ENCODE peak calls at places on chromosomes 1 and 21, in six cellular contexts. C, T, F, S, K and R are unnamed samples. For H3K4me1, the result is how much of the 10 kb centered on the place peaks cover.

GRCh38 chr21:45811136-45811535 is 167.6 kb downstream of the PCBP3 start:
- DNase-seq in S (no peak), F (no peak), T (no peak), K (no peak), C (no peak), R (no peak)

GRCh38 chr1:115545791-115546733 is 95.7 kb upstream of the VANGL1 start:
- DNase-seq in S (peak), C (no peak), K (no peak), F (peak), T (peak), R (no peak)

GRCh38 chr21:41168391-41169257 is 664 bp downstream of the BACE2 start:
- DNase-seq in T (peak), K (peak), C (peak), F (peak), S (peak), R (no peak)

GRCh38 chr1:87794788-87795614 is 466.3 kb downstream of the LMO4 start:
- DNase-seq in K (no peak), C (no peak), T (peak), F (no peak), S (no peak), R (no peak)

GRCh38 chr1:119840745-119841144 is 29.5 kb upstream of the REG4 start:
- DNase-seq in T (no peak), C (no peak), K (no peak), S (no peak), F (no peak), R (no peak)

GRCh38 chr1:244161111-244161510 is 110.0 kb downstream of the ZBTB18 start:
- DNase-seq in K (no peak), T (no peak), C (no peak), F (no peak), S (no peak), R (no peak)

GRCh38 chr1:40653851-40654537 is 11.5 kb downstream of the RIMS3 start:
- DNase-seq in S (no peak), F (peak), C (no peak), K (peak), T (no peak), R (no peak)

GRCh38 chr1:199373139-199373538 is 654.4 kb upstream of the NR5A2 start:
- DNase-seq in K (no peak), C (no peak), S (no peak), F (no peak), T (no peak), R (no peak)

GRCh38 chr1:199758626-199759255 is 268.8 kb upstream of the NR5A2 start:
- DNase-seq in T (peak), S (no peak), F (no peak), C (no peak), K (no peak), R (no peak)

GRCh38 chr1:37995773-37996379 is 6.1 kb upstream of the SF3A3 start:
- DNase-seq in S (peak), C (peak), K (no peak), F (peak), T (peak), R (no peak)

GRCh38 chr1:33927721-33928120 is 63.8 kb downstream of the HMGB4 start:
- DNase-seq in T (peak), S (no peak), K (no peak), C (no peak), F (no peak), R (no peak)

GRCh38 chr1:24828887-24829192 is 83.6 kb downstream of the CLIC4 start:
- DNase-seq in C (no peak), S (no peak), T (no peak), K (no peak), F (no peak), R (no peak)
- H3K4me1 ChIP-seq in C (under half), S (half or more), T (under half), K (under half), F (under half), R (under half)

GRCh38 chr1:219189021-219189824 is 15.5 kb downstream of the LYPLAL1 start:
- DNase-seq in K (no peak), F (no peak), C (no peak), S (no peak), T (peak), R (no peak)

GRCh38 chr1:219188331-219188803 is 14.7 kb downstream of the LYPLAL1 start:
- DNase-seq in S (no peak), T (peak), F (no peak), C (no peak), K (no peak), R (no peak)

GRCh38 chr1:219184337-219184736 is 10.7 kb downstream of the LYPLAL1 start:
- DNase-seq in F (no peak), S (no peak), C (no peak), T (no peak), K (no peak), R (no peak)

GRCh38 chr1:219189942-219190341 is 16.3 kb downstream of the LYPLAL1 start:
- DNase-seq in T (no peak), C (no peak), K (no peak), S (no peak), F (no peak), R (no peak)

GRCh38 chr1:219185486-219186117 is 11.9 kb downstream of the LYPLAL1 start:
- DNase-seq in K (no peak), F (no peak), S (no peak), C (no peak), T (no peak), R (no peak)
- H3K4me3 ChIP-seq in K (no peak), F (no peak), S (no peak), C (no peak), T (no peak), R (no peak)

GRCh38 chr1:18647681-18648214 is 17.1 kb downstream of the PAX7 start:
- DNase-seq in C (no peak), S (no peak), T (no peak), F (no peak), K (no peak), R (no peak)

GRCh38 chr1:18646776-18647410 is 16.2 kb downstream of the PAX7 start:
- DNase-seq in K (no peak), F (peak), C (no peak), S (no peak), T (no peak), R (no peak)

GRCh38 chr1:18652791-18653190 is 22.1 kb downstream of the PAX7 start:
- DNase-seq in K (no peak), S (no peak), F (no peak), C (no peak), T (no peak), R (no peak)

GRCh38 chr1:18651727-18652126 is 21.1 kb downstream of the PAX7 start:
- DNase-seq in T (no peak), K (peak), S (no peak), F (peak), C (no peak), R (peak)

GRCh38 chr1:18649713-18650370 is 19.2 kb downstream of the PAX7 start:
- DNase-seq in T (peak), K (no peak), F (no peak), C (no peak), S (no peak), R (no peak)
- H3K4me1 ChIP-seq in T (under half), K (under half), F (half or more), C (under half), S (under half), R (half or more)

DNA sequence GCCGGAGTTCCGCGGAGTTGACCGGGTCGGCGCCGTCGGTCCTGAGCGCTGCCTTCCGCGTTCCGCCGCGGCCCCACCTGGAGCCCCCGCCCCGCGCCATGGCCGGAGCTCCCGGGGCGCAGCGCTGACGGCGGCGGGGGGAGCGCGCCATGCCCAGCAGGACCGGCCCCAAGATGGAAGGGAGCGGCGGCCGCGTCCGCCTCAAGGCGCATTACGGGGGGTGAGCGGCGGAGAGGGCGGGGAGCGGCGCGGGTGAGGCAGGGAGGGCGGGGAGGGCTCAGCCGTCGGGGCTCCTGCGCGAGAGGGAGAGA is 226 bp downstream of the PRKCZ start:
- DNase-seq in S (no peak), K (no peak), T (no peak), C (no peak), F (no peak), R (no peak)
- H3K4me3 ChIP-seq in S (peak), K (no peak), T (no peak), C (peak), F (peak), R (peak)

GRCh38 chr1:184629261-184629660 is 125.4 kb downstream of the EDEM3 start:
- DNase-seq in F (no peak), C (no peak), K (no peak), S (no peak), T (no peak), R (no peak)
- H3K4me1 ChIP-seq in F (under half), C (under half), K (under half), S (under half), T (under half), R (under half)